ENCODE peak calls at places on chromosomes 2 and 18, in five cellular contexts. F is spleen, W is HuH-7, K is left colon, V is GM12891. D is an unnamed sample.

GRCh38 chr18:42028232-42028832 is 73.3 kb downstream of the PIK3C3 start:
- DNase-seq in V (no peak), W (peak), K (no peak), F (no peak), D (no peak)

GRCh38 chr2:44477657-44478414 is 116.1 kb downstream of the CAMKMT start:
- DNase-seq in F (no peak), K (no peak), W (no peak), V (no peak), D (no peak)

GRCh38 chr2:236991874-236992273 is 93.8 kb upstream of the COPS8 start:
- DNase-seq in W (no peak), F (no peak), V (no peak), K (no peak), D (no peak)

GRCh38 chr2:213834331-213834730 is 550.1 kb downstream of the SPAG16 start:
- DNase-seq in W (no peak), K (no peak), F (no peak), V (no peak), D (peak)

GRCh38 chr2:183079335-183079775 is 808 bp downstream of the DUSP19 start:
- DNase-seq in W (no peak), F (no peak), K (no peak), V (no peak), D (no peak)

GRCh38 chr2:144242311-144242710 is 277.6 kb downstream of the ZEB2 start:
- DNase-seq in K (no peak), F (no peak), W (no peak), V (no peak), D (no peak)

GRCh38 chr2:223008162-223008561 is 43.8 kb upstream of the KCNE4 start:
- DNase-seq in K (no peak), W (no peak), V (no peak), F (no peak), D (no peak)

GRCh38 chr2:10054976-10055375 is 11.6 kb downstream of the KLF11 start:
- DNase-seq in F (peak), K (no peak), W (no peak), V (no peak), D (no peak)

GRCh38 chr18:44625367-44625766 is 55.3 kb upstream of the SETBP1 start:
- DNase-seq in K (no peak), F (no peak), V (no peak), W (no peak), D (no peak)

GRCh38 chr2:161976300-161976699 is 97.7 kb downstream of the DPP4 start:
- DNase-seq in K (no peak), F (no peak), W (no peak), V (no peak), D (no peak)

GRCh38 chr2:77458216-77458615 is 64.0 kb downstream of the LRRTM4 start:
- DNase-seq in F (no peak), K (no peak), W (no peak), V (no peak), D (no peak)

GRCh38 chr2:18094277-18094676 is 215.8 kb downstream of the KCNS3 start:
- DNase-seq in V (no peak), F (no peak), W (no peak), K (no peak), D (no peak)

GRCh38 chr18:2222270-2223185 is 348.8 kb downstream of the METTL4 start:
- DNase-seq in K (peak), V (no peak), W (no peak), F (no peak), D (no peak)

GRCh38 chr2:23976883-23977282 is 33.0 kb upstream of the MFSD2B start:
- DNase-seq in K (no peak), F (no peak), W (no peak), V (no peak), D (no peak)

GRCh38 chr2:196927318-196928225 is 1.1 kb upstream of the PGAP1 start:
- DNase-seq in V (no peak), K (no peak), W (peak), F (no peak), D (no peak)